ENCODE peak calls at places on chromosome 12, in nine cellular contexts. G is PC-3, I is ACHN, Y is NCI-H82, F is RWPE1, E is tibial artery, W is activated gamma-delta T cell treated with Interleukin-2 at 50 U/mL for 16 hours, D is DMS153, O is ovary. P is an unnamed sample.

GRCh38 chr12:87820524-87821194 is 208.5 kb downstream of the C12orf50 start:
- DNase-seq in G (peak), I (peak), Y (no peak), F (peak), E (no peak), W (no peak), D (no peak), O (no peak), P (no peak)

GRCh38 chr12:87967871-87968270 is 61.3 kb downstream of the C12orf50 start:
- DNase-seq in G (no peak), I (no peak), Y (peak), F (no peak), E (no peak), W (no peak), D (no peak), O (no peak), P (no peak)

GRCh38 chr12:6532927-6533652 is 1.2 kb upstream of the GAPDH start:
- DNase-seq in G (peak), I (peak), Y (peak), F (peak), E (peak), W (no peak), D (peak), O (peak), P (peak)

GRCh38 chr12:108967869-108968540 is 52.9 kb downstream of the SVOP start:
- DNase-seq in G (peak), I (peak), Y (peak), F (peak), E (no peak), W (no peak), D (no peak), O (no peak), P (no peak)

GRCh38 chr12:105018761-105019160 is 32.6 kb downstream of the NOPCHAP1 start:
- DNase-seq in G (no peak), I (no peak), Y (peak), F (no peak), E (no peak), W (no peak), D (no peak), O (no peak), P (no peak)

GRCh38 chr12:92156139-92156538 is 10.5 kb upstream of the BTG1 start:
- DNase-seq in G (no peak), I (no peak), Y (no peak), F (no peak), E (no peak), W (no peak), D (no peak), O (no peak), P (no peak)

GRCh38 chr12:6165418-6165817 is 34.8 kb upstream of the CD9 start:
- DNase-seq in G (no peak), I (no peak), Y (no peak), F (no peak), E (no peak), W (no peak), D (no peak), O (no peak), P (no peak)

GRCh38 chr12:14905269-14906004 is 19.8 kb upstream of the MGP start:
- DNase-seq in G (no peak), I (no peak), Y (no peak), F (no peak), E (peak), W (no peak), D (no peak), O (no peak), P (no peak)

GRCh38 chr12:3204143-3204542 is 127.0 kb downstream of the TSPAN9 start:
- DNase-seq in G (no peak), I (no peak), Y (peak), F (no peak), E (no peak), W (no peak), D (peak), O (no peak), P (no peak)

GRCh38 chr12:58774008-58774407 is 146.3 kb downstream of the LRIG3 start:
- DNase-seq in G (no peak), I (no peak), Y (no peak), F (no peak), E (no peak), W (no peak), D (no peak), O (no peak), P (no peak)